ENCODE peak calls at places on chromosomes 11 and 22, in eight cellular contexts. R is NB4, E is prostate gland, P is heart left ventricle, Q is ovary, X is IMR-90, F is esophagus muscularis mucosa, L is transverse colon. B is an unnamed sample.

GRCh38 chr22:50074551-50075042 is 10.6 kb downstream of the MLC1 start:
- DNase-seq in F (no peak), R (no peak), Q (no peak), X (no peak), L (peak; percentile 67), P (no peak), E (no peak), B (no peak)

GRCh38 chr11:74487875-74488274 is 5.6 kb downstream of the LIPT2 start:
- DNase-seq in P (no peak), X (no peak), Q (no peak), E (no peak), R (peak; percentile 51), L (no peak), F (no peak), B (no peak)

GRCh38 chr11:112881461-112881860 is 79.8 kb upstream of the NCAM1 start:
- DNase-seq in Q (peak; percentile 70), R (no peak), F (no peak), X (no peak), E (peak; percentile 11), P (peak; percentile 90), L (peak; percentile 31), B (peak; percentile 56)

GRCh38 chr11:124918950-124919349 is at the start of gene HEPN1:
- DNase-seq in X (no peak), P (no peak), Q (no peak), F (no peak), R (no peak), E (no peak), L (no peak), B (no peak)

GRCh38 chr11:102375720-102376399 is 28.8 kb downstream of the BIRC2 start:
- DNase-seq in P (no peak), R (no peak), L (no peak), E (no peak), Q (no peak), X (no peak), F (no peak), B (no peak)

GRCh38 chr11:87405356-87405755 is 367.6 kb downstream of the TMEM135 start:
- DNase-seq in R (no peak), Q (no peak), L (no peak), X (no peak), F (no peak), E (no peak), P (no peak), B (no peak)

GRCh38 chr22:40973144-40973543 is 22.0 kb downstream of the RBX1 start:
- DNase-seq in F (no peak), P (no peak), L (no peak), Q (no peak), X (no peak), E (no peak), R (no peak), B (no peak)

GRCh38 chr22:24460418-24461089 is 33.2 kb downstream of the ADORA2A start:
- DNase-seq in X (peak; percentile 28), L (no peak), R (no peak), P (no peak), F (no peak), E (no peak), Q (no peak), B (no peak)

GRCh38 chr11:71472357-71472885 is 19.4 kb downstream of the NADSYN1 start:
- DNase-seq in E (no peak), X (no peak), R (peak; percentile 33), L (no peak), Q (no peak), F (no peak), P (no peak), B (no peak)

GRCh38 chr11:2358754-2359444 is 18.2 kb upstream of the CD81 start:
- DNase-seq in L (no peak), Q (no peak), F (no peak), E (no peak), P (no peak), R (no peak), X (no peak), B (no peak)

GRCh38 chr22:32042924-32043323 is at the start of gene SLC5A1:
- DNase-seq in E (peak; percentile 89), R (no peak), P (no peak), L (peak; percentile 91), F (no peak), X (no peak), Q (no peak), B (no peak)

GRCh38 chr22:48180631-48181030 is 1418.2 kb downstream of the TBC1D22A start:
- DNase-seq in R (no peak), Q (no peak), E (no peak), L (no peak), F (no peak), X (no peak), P (no peak), B (no peak)

GRCh38 chr11:123321641-123322040 is 108.4 kb upstream of the GRAMD1B start:
- DNase-seq in F (no peak), E (no peak), X (no peak), L (no peak), P (no peak), Q (no peak), R (no peak), B (no peak)

GRCh38 chr22:25961699-25962098 is 207.6 kb upstream of the SEZ6L start:
- DNase-seq in X (no peak), E (no peak), R (no peak), P (no peak), L (no peak), Q (no peak), F (no peak), B (no peak)

GRCh38 chr11:17714356-17714854 is 5.0 kb upstream of the MYOD1 start:
- DNase-seq in X (no peak), Q (no peak), P (peak; percentile 62), F (no peak), L (no peak), R (no peak), E (no peak), B (no peak)

GRCh38 chr11:19660076-19660475 is 52.6 kb upstream of the NAV2 start:
- DNase-seq in P (no peak), Q (no peak), E (peak; percentile 69), R (peak; percentile 62), X (peak; percentile 85), L (no peak), F (no peak), B (peak; percentile 58)

GRCh38 chr11:32088117-32088941 is 2.5 kb upstream of the RCN1 start:
- DNase-seq in X (peak; percentile 91), P (peak; percentile 70), E (peak; percentile 36), Q (peak; percentile 77), R (peak; percentile 86), L (no peak), F (no peak), B (peak; percentile 60)

GRCh38 chr11:10426475-10426874 is 28.6 kb upstream of the AMPD3 start:
- DNase-seq in E (no peak), X (peak; percentile 48), L (no peak), F (no peak), Q (no peak), P (no peak), R (no peak), B (no peak)

GRCh38 chr22:27454807-27455450 is 346.6 kb downstream of the MN1 start:
- DNase-seq in Q (no peak), F (no peak), P (no peak), L (no peak), E (no peak), R (no peak), X (no peak), B (no peak)

GRCh38 chr11:120532511-120533196 is 21.1 kb downstream of the GRIK4 start:
- DNase-seq in X (peak; percentile 71), R (no peak), E (no peak), Q (peak; percentile 48), L (no peak), P (no peak), F (no peak), B (no peak)

GRCh38 chr11:74138572-74138971 is 32.2 kb downstream of the C2CD3 start:
- DNase-seq in Q (no peak), E (peak; percentile 89), P (no peak), X (peak; percentile 99), L (no peak), F (no peak), R (no peak), B (peak; percentile 47)

GRCh38 chr22:35835267-35835997 is 117.8 kb downstream of the APOL5 start:
- DNase-seq in F (no peak), P (no peak), X (peak; percentile 72), R (no peak), E (no peak), L (no peak), Q (no peak), B (no peak)

GRCh38 chr11:118111019-118111743 is 24.4 kb upstream of the SMIM35 start:
- DNase-seq in R (no peak), P (no peak), E (no peak), Q (no peak), L (peak; percentile 59), X (no peak), F (no peak), B (no peak)
- TF ChIP-seq POLR2A in R (no peak), P (no peak), E (no peak), Q (no peak), L (no peak), X (no peak), F (no peak), B (no peak)

DNA sequence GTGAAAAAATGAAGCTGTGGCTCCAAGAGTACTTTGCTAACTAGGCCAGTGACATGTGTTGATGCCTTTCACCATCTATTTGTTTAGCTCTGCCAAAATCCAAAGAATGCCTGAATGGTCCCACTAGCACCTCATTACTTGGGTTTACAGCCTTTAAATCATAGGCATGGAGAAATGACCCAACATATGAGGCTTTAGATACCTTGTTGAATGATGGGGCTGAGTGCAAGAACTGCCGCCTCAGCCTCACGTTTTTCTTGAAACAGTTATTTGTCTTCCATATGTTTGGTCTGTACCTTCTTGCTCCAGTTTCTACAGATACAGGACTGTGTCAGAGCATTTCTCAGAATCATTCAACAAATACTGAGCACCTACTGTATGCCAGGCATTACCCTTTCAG is 8.4 kb downstream of the RBM4 start:
- DNase-seq in F (no peak), R (no peak), L (no peak), P (no peak), E (no peak), Q (no peak), X (no peak), B (no peak)
- TF ChIP-seq POLR2A in F (no peak), R (no peak), L (no peak), P (no peak), E (no peak), Q (no peak), X (no peak), B (no peak)

DNA sequence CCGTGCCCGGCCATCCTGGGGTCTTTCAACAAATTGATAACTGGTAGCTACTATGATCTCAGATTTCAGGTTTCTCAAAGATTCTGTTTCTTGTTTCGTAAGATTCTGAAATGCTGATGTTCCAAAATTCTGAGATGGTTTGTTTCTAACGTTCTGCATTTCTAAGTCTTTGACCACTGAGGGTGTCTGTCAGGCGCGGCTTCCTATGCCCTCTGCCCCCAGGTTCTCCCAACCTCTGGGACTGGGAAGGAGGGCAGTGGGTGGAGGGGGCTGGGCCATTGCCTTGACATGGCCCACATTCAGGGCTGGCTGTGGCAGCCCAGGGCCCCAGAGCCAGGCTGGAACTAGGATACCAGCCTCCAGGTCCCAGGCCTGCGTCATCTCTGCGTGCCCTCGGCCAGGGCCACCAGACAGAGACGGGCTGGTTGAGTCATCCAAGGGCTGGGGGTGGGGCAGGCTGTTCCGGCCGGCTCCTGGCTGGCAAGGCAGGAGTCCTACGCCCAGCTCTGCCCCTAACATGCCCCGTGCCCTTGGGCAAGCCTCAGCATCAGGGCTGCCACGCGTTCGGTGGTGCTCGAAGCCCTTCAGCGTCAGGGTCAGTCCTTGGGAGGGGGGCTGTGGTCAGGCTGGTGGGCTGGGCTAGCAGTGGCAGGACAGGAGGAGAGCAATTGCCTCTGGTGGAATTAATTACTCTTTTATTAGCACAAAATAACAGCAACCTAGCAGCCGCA is 5.2 kb downstream of the TMEM134 start:
- DNase-seq in F (no peak), P (peak; percentile 67), E (no peak), X (no peak), L (peak; percentile 69), Q (peak; percentile 57), R (peak; percentile 90), B (peak; percentile 96)
- TF ChIP-seq POLR2A in F (no peak), P (no peak), E (no peak), X (no peak), L (peak; percentile 6), Q (no peak), R (peak; percentile 40), B (peak; percentile 36)

GRCh38 chr11:134068829-134069425 is at the start of gene JAM3:
- DNase-seq in L (peak; percentile 87), R (no peak), Q (peak; percentile 98), E (peak; percentile 90), X (peak; percentile 90), F (peak; percentile 95), P (peak; percentile 97), B (peak; percentile 92)
- TF ChIP-seq POLR2A in L (peak; percentile 62), R (no peak), Q (peak; percentile 88), E (peak; percentile 75), X (peak; percentile 69), F (peak; percentile 70), P (no peak), B (peak; percentile 75)

B was measured in H54.